ENCODE peak calls at places on chromosomes 16 and 17, in four cellular contexts. A, D, K and L are unnamed samples.

GRCh38 chr16:84266451-84266850 is 26.6 kb upstream of the KCNG4 start:
- DNase-seq in A (no peak), D (peak), K (peak), L (no peak)

GRCh38 chr16:88772871-88773811 is 11.9 kb downstream of the PIEZO1 start:
- DNase-seq in A (no peak), D (no peak), K (peak), L (no peak)

GRCh38 chr16:9124908-9125584 is 33.6 kb downstream of the HAPSTR1 start:
- DNase-seq in A (no peak), D (no peak), K (no peak), L (no peak)

GRCh38 chr16:89187337-89188063 is 12.8 kb downstream of the SLC22A31 start:
- DNase-seq in A (no peak), D (no peak), K (no peak), L (peak)

GRCh38 chr17:72580321-72581127 is 459.7 kb downstream of the SOX9 start:
- DNase-seq in A (no peak), D (peak), K (no peak), L (no peak)

GRCh38 chr16:58026139-58026704 is 668 bp downstream of the MMP15 start:
- DNase-seq in A (peak), D (peak), K (no peak), L (peak)

GRCh38 chr16:50103764-50104163 is 38.0 kb downstream of the HEATR3 start:
- DNase-seq in A (no peak), D (no peak), K (no peak), L (no peak)

GRCh38 chr16:46801428-46802049 is 29.4 kb downstream of the C16orf87 start:
- DNase-seq in A (no peak), D (no peak), K (no peak), L (no peak)

GRCh38 chr16:28181557-28181914 is 30.2 kb downstream of the XPO6 start:
- DNase-seq in A (no peak), D (peak), K (no peak), L (no peak)

GRCh38 chr16:84460406-84461028 is 43.9 kb downstream of the MEAK7 start:
- DNase-seq in A (peak), D (no peak), K (peak), L (no peak)

GRCh38 chr16:18983565-18984424 is at the start of gene TMC7:
- DNase-seq in A (peak), D (peak), K (peak), L (no peak)

GRCh38 chr17:75271233-75271954 is 363 bp upstream of the MIF4GD start:
- DNase-seq in A (peak), D (peak), K (peak), L (peak)

GRCh38 chr17:61139219-61139618 is 260.4 kb upstream of the TBX2 start:
- DNase-seq in A (no peak), D (no peak), K (no peak), L (peak)

GRCh38 chr17:27861979-27862378 is 31.2 kb downstream of the LYRM9 start:
- DNase-seq in A (peak), D (no peak), K (no peak), L (no peak)

GRCh38 chr17:40338058-40338457 is 26.5 kb downstream of the GJD3 start:
- DNase-seq in A (no peak), D (no peak), K (no peak), L (no peak)
- H3K27ac ChIP-seq in A (no peak), D (no peak), K (peak), L (peak)

GRCh38 chr17:57983446-57983845 is 4.6 kb downstream of the VEZF1 start:
- DNase-seq in A (no peak), D (no peak), K (no peak), L (no peak)
- H3K27ac ChIP-seq in A (no peak), D (no peak), K (no peak), L (no peak)

DNA sequence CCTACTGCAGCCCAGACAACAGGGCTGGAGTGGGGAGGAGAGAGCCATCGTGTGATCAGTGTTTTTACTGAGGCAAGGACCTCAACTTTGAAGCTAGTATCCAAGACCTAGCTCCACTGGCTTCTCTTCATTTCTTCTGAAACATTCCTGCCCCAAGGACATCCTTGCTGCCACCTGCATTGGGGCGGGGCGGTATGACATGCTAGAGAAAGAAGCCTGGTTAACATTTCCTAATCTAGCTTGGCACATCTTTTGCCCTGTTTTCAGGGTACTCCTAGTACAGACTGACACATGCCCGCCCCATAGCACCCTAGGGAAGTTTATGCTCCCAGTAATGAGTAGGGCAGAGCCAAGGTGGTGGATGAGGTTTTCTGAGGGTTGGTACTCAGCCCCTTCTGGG is 17.8 kb upstream of the ANKRD40CL start:
- DNase-seq in A (no peak), D (no peak), K (no peak), L (no peak)
- H3K27ac ChIP-seq in A (no peak), D (no peak), K (no peak), L (no peak)

GRCh38 chr17:15264542-15264941 is 584 bp downstream of the PMP22 start:
- DNase-seq in A (peak), D (peak), K (no peak), L (no peak)
- H3K27ac ChIP-seq in A (peak), D (peak), K (no peak), L (no peak)

DNA sequence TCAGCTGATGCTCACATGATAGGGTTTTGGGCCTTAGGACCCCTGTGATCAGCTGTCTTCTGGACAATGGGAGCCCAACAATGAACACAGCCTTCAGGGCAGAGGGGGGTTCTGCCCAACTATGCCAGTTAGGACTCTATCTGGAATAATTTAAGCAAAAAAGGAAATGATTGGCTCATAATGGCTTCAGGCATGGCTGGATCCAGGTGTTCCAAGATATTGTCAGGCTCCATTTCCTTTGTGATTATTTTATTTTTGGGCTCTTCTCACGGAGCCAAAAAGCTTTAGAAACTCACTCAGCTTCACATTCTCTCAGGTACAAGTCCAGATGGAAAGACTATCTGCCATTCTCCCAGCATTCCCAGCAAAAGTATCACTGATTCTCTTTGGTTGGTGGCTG is 2.9 kb upstream of the MT2A start:
- DNase-seq in A (no peak), D (no peak), K (no peak), L (no peak)
- H3K27ac ChIP-seq in A (peak), D (peak), K (peak), L (no peak)

DNA sequence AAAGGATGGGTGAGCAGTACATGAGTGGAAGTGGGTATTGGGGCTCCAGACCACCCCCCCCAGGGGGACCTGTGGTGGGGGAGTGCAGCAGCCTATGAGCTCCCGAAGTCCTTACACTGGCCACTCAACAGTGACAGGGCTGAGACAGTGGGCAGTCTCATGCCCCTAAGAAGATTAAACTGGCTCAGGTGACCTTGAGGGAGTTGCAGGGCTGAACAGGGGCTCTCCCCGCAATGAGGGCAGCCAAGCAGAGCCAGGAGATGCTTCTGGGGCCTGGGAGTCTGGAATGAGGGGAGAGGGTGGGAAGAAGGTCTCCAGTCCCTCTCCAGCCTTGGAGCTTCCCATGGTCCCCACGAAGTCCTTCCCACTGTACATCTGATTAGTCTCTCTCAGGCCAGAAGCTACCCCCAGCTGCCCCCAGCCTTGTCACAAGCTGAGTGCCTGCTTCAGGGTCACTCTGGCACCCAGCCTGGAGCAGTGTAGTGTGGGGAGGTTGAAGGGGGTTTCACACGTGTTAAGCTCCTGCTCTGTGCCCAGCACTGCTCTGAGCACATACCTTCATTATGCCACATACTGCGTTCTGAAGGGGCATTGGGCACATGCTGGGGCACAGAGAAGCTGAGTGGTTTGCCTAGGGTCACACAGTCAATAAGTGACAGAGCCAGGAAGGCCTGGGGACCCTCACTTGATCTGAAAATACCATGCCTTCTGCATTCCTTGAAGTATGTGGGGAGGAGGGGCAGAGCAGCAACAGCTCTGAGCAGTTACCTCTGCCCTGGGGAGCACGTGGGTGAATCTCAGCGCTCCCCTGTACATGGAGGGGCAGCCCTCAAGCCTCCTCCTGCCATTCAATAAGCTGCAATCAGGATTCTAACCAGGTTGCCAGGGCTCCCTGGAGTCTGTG is 1.1 kb upstream of the CDH16 start:
- DNase-seq in A (no peak), D (peak), K (no peak), L (no peak)
- H3K27ac ChIP-seq in A (no peak), D (peak), K (no peak), L (no peak)

GRCh38 chr17:67639997-67640396 is 77.7 kb upstream of the NOL11 start:
- DNase-seq in A (no peak), D (no peak), K (no peak), L (no peak)
- H3K27ac ChIP-seq in A (no peak), D (peak), K (peak), L (no peak)

DNA sequence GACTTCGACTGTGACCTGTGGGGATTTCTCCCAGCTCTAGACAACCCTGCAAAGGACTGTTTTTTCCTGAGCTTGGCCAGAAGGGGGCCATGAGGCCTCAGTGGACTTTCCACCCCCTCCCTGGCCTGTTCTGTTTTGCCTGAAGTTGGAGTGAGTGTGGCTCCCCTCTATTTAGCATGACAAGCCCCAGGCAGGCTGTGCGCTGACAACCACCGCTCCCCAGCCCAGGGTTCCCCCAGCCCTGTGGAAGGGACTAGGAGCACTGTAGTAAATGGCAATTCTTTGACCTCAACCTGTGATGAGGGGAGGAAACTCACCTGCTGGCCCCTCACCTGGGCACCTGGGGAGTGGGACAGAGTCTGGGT is 19.3 kb downstream of the NGFR start:
- DNase-seq in A (no peak), D (no peak), K (no peak), L (no peak)
- H3K27ac ChIP-seq in A (no peak), D (peak), K (peak), L (no peak)

GRCh38 chr17:38429476-38430100 is 1.3 kb downstream of the ARHGAP23 start:
- DNase-seq in A (no peak), D (no peak), K (no peak), L (no peak)

GRCh38 chr17:38430316-38430715 is 2.1 kb downstream of the ARHGAP23 start:
- DNase-seq in A (no peak), D (no peak), K (no peak), L (no peak)

GRCh38 chr17:38428150-38428642 is at the start of gene ARHGAP23:
- DNase-seq in A (no peak), D (peak), K (peak), L (peak)

GRCh38 chr17:38427160-38427949 is 909 bp upstream of the ARHGAP23 start:
- DNase-seq in A (no peak), D (no peak), K (no peak), L (no peak)

GRCh38 chr17:38428643-38429371 is 543 bp downstream of the ARHGAP23 start:
- DNase-seq in A (no peak), D (peak), K (no peak), L (no peak)
- H3K27ac ChIP-seq in A (peak), D (peak), K (peak), L (no peak)

GRCh38 chr17:5291683-5292082 is 9.6 kb downstream of the RABEP1 start:
- DNase-seq in A (no peak), D (no peak), K (peak), L (no peak)
- H3K27ac ChIP-seq in A (no peak), D (no peak), K (no peak), L (no peak)